ENCODE peak calls at places on chromosomes 16 and 17, in four cellular contexts. X is PC-9, D is pancreas, H is heart right ventricle. P is an unnamed sample.

GRCh38 chr16:6016530-6017184 is 919.1 kb upstream of the EEF2KMT start:
- DNase-seq in X (no peak), D (no peak), H (no peak), P (peak)

GRCh38 chr16:932831-933330 is 37.9 kb downstream of the LMF1 start:
- DNase-seq in X (no peak), D (no peak), H (no peak), P (no peak)

GRCh38 chr16:49842972-49843371 is 12.9 kb downstream of the ZNF423 start:
- DNase-seq in X (no peak), D (no peak), H (no peak), P (no peak)

GRCh38 chr16:69831212-69832123 is 69.3 kb downstream of the WWP2 start:
- DNase-seq in X (no peak), D (no peak), H (no peak), P (peak)

GRCh38 chr17:80820331-80820730 is 171.3 kb upstream of the CHMP6 start:
- DNase-seq in X (no peak), D (peak), H (no peak), P (no peak)

GRCh38 chr16:81454044-81454443 is 9.4 kb downstream of the CMIP start:
- DNase-seq in X (no peak), D (no peak), H (no peak), P (no peak)

GRCh38 chr16:70508752-70509151 is 14.6 kb downstream of the COG4 start:
- DNase-seq in X (no peak), D (no peak), H (no peak), P (peak)

GRCh38 chr17:76166168-76166567 is 25.1 kb upstream of the FOXJ1 start:
- DNase-seq in X (no peak), D (no peak), H (no peak), P (no peak)

GRCh38 chr16:87441886-87442580 is 49.9 kb downstream of the MAP1LC3B start:
- DNase-seq in X (no peak), D (no peak), H (no peak), P (peak)

GRCh38 chr16:2486645-2487516 is 12.0 kb downstream of the TBC1D24 start:
- DNase-seq in X (no peak), D (peak), H (no peak), P (no peak)

GRCh38 chr17:50884354-50885311 is 18.5 kb upstream of the TOB1 start:
- DNase-seq in X (peak), D (no peak), H (no peak), P (peak)

GRCh38 chr16:53898993-53899392 is 195.0 kb downstream of the FTO start:
- DNase-seq in X (no peak), D (no peak), H (no peak), P (peak)

GRCh38 chr17:73288534-73289302 is 23.1 kb downstream of the CDC42EP4 start:
- DNase-seq in X (peak), D (peak), H (peak), P (no peak)

GRCh38 chr17:55722742-55723487 is at the start of gene TMEM100:
- DNase-seq in X (no peak), D (no peak), H (peak), P (peak)

GRCh38 chr16:79272141-79272577 is 328.4 kb downstream of the MAF start:
- DNase-seq in X (no peak), D (no peak), H (no peak), P (no peak)

GRCh38 chr16:58515871-58516767 is 802 bp downstream of the SETD6 start:
- DNase-seq in X (peak), D (peak), H (no peak), P (no peak)

GRCh38 chr17:76204277-76204676 is 36.0 kb downstream of the RNF157 start:
- DNase-seq in X (no peak), D (no peak), H (no peak), P (peak)

GRCh38 chr16:85444879-85445778 is 168.0 kb upstream of the GSE1 start:
- DNase-seq in X (no peak), D (no peak), H (no peak), P (no peak)
- TF ChIP-seq CTCF in X (no peak), D (no peak), H (no peak), P (no peak)

GRCh38 chr16:89123001-89123830 is 29.6 kb downstream of the ACSF3 start:
- DNase-seq in X (no peak), D (peak), H (no peak), P (no peak)
- H3K4me3 ChIP-seq in X (no peak), D (no peak), H (no peak), P (no peak)

GRCh38 chr17:82696259-82696658 is 2.2 kb downstream of the RAB40B start:
- DNase-seq in X (no peak), D (no peak), H (no peak), P (no peak)

GRCh38 chr17:82697808-82698064 is 762 bp downstream of the RAB40B start:
- DNase-seq in X (no peak), D (no peak), H (no peak), P (no peak)

GRCh38 chr17:82698974-82699442 is 510 bp upstream of the RAB40B start:
- DNase-seq in X (no peak), D (no peak), H (no peak), P (peak)

GRCh38 chr17:82698065-82698973 is at the start of gene RAB40B:
- DNase-seq in X (peak), D (peak), H (peak), P (peak)

GRCh38 chr17:82696916-82697807 is 1.3 kb downstream of the RAB40B start:
- DNase-seq in X (no peak), D (no peak), H (no peak), P (no peak)
- TF ChIP-seq CTCF in X (no peak), D (no peak), H (no peak), P (no peak)

DNA sequence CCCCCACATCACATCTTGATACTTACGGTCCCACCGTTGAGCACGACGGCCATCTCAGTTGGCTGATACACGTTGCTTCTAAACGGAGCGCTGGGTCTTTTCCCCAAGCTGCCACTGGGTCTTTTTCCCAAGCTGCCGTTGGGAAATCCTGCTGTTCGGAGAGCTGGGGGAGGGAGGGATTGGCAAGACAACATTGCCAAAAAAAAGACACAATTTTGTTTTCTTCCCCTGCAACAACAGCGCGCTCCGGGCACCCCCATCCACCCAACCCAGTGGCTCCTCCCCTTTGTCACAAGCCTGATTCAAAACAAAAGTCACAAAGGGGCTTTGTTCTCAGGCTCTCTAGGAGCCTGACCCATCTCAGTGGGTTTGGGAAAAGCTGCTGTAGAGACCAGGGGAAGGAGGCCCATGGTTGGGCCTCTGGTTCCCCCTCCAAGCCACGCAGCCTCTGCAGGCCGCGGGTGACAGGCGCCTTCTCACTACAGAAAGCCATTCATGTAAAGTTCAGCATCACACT is 22.8 kb downstream of the GPRC5B start:
- DNase-seq in X (no peak), D (peak), H (no peak), P (no peak)
- H3K4me3 ChIP-seq in X (no peak), D (no peak), H (peak), P (no peak)

P was measured in fibroblast of pulmonary artery.